ENCODE peak calls at places on chromosomes 11 and 22, in four cellular contexts. M is right atrium auricular region, Y is stomach, G is BJ. A is an unnamed sample.

GRCh38 chr11:125953401-125953935 is 7.6 kb downstream of the VSIG10L2 start:
- DNase-seq in M (no peak), Y (no peak), G (no peak), A (no peak)

GRCh38 chr11:60318726-60319125 is 8.3 kb upstream of the MS4A6E start:
- DNase-seq in M (no peak), Y (no peak), G (no peak), A (no peak)

GRCh38 chr11:80990885-80991284 is 1550.1 kb upstream of the TENM4 start:
- DNase-seq in M (no peak), Y (no peak), G (no peak), A (no peak)

GRCh38 chr11:34897171-34897870 is 18.9 kb downstream of the APIP start:
- DNase-seq in M (no peak), Y (no peak), G (no peak), A (no peak)

GRCh38 chr11:62665630-62666258 is 632 bp downstream of the CSKMT start:
- DNase-seq in M (peak), Y (peak), G (no peak), A (no peak)

GRCh38 chr11:3109434-3109833 is 52.2 kb upstream of the CARS1 start:
- DNase-seq in M (no peak), Y (no peak), G (no peak), A (no peak)

GRCh38 chr11:103091024-103091423 is 936 bp downstream of the DCUN1D5 start:
- DNase-seq in M (no peak), Y (no peak), G (no peak), A (no peak)

GRCh38 chr11:32704261-32704660 is 90.2 kb downstream of the CCDC73 start:
- DNase-seq in M (no peak), Y (no peak), G (no peak), A (no peak)

GRCh38 chr11:22189660-22190059 is 3.2 kb upstream of the ANO5 start:
- DNase-seq in M (no peak), Y (no peak), G (no peak), A (no peak)

GRCh38 chr22:45094081-45094720 is 69.5 kb upstream of the NUP50 start:
- DNase-seq in M (no peak), Y (no peak), G (no peak), A (no peak)

GRCh38 chr11:14698771-14699170 is 55.2 kb downstream of the PDE3B start:
- DNase-seq in M (no peak), Y (no peak), G (no peak), A (no peak)

GRCh38 chr11:2825886-2826678 is 59.5 kb downstream of the CDKN1C start:
- DNase-seq in M (peak), Y (no peak), G (peak), A (peak)

GRCh38 chr11:12175694-12176241 is 65.4 kb downstream of the MICAL2 start:
- DNase-seq in M (no peak), Y (no peak), G (peak), A (peak)

GRCh38 chr11:57320067-57320718 is 4.6 kb downstream of the TNKS1BP1 start:
- DNase-seq in M (no peak), Y (no peak), G (no peak), A (no peak)

GRCh38 chr11:58629857-58630256 is 7.4 kb downstream of the CNTF start:
- DNase-seq in M (no peak), Y (no peak), G (no peak), A (no peak)

GRCh38 chr11:86715611-86716010 is 43.2 kb upstream of the ME3 start:
- DNase-seq in M (no peak), Y (no peak), G (no peak), A (no peak)

GRCh38 chr11:72140661-72141060 is 5.1 kb downstream of the FOLR3 start:
- DNase-seq in M (no peak), Y (no peak), G (no peak), A (no peak)

GRCh38 chr11:48167380-48167779 is 49.2 kb upstream of the OR4B1 start:
- DNase-seq in M (no peak), Y (no peak), G (no peak), A (no peak)

GRCh38 chr11:67024966-67025365 is 2.0 kb downstream of the SYT12 start:
- DNase-seq in M (no peak), Y (no peak), G (no peak), A (no peak)

GRCh38 chr11:100525635-100526034 is 161.5 kb upstream of the ARHGAP42 start:
- DNase-seq in M (no peak), Y (no peak), G (no peak), A (no peak)

GRCh38 chr11:35139883-35140282 is 912 bp downstream of the CD44 start:
- DNase-seq in M (no peak), Y (no peak), G (no peak), A (no peak)

GRCh38 chr11:3434976-3435375 is 56.0 kb upstream of the ZNF195 start:
- DNase-seq in M (no peak), Y (no peak), G (no peak), A (no peak)

GRCh38 chr22:45910928-45911467 is 66.0 kb downstream of the WNT7B start:
- DNase-seq in M (no peak), Y (no peak), G (no peak), A (no peak)

GRCh38 chr11:36672815-36673450 is 74.9 kb upstream of the RAG2 start:
- DNase-seq in M (no peak), Y (no peak), G (no peak), A (peak)

GRCh38 chr11:17371614-17372013 is 16.8 kb downstream of the KCNJ11 start:
- DNase-seq in M (no peak), Y (no peak), G (no peak), A (no peak)

GRCh38 chr22:43481528-43482309 is 69.9 kb downstream of the MPPED1 start:
- DNase-seq in M (no peak), Y (peak), G (no peak), A (no peak)
- TF ChIP-seq CTCF in M (no peak), Y (peak), G (no peak), A (no peak)

DNA sequence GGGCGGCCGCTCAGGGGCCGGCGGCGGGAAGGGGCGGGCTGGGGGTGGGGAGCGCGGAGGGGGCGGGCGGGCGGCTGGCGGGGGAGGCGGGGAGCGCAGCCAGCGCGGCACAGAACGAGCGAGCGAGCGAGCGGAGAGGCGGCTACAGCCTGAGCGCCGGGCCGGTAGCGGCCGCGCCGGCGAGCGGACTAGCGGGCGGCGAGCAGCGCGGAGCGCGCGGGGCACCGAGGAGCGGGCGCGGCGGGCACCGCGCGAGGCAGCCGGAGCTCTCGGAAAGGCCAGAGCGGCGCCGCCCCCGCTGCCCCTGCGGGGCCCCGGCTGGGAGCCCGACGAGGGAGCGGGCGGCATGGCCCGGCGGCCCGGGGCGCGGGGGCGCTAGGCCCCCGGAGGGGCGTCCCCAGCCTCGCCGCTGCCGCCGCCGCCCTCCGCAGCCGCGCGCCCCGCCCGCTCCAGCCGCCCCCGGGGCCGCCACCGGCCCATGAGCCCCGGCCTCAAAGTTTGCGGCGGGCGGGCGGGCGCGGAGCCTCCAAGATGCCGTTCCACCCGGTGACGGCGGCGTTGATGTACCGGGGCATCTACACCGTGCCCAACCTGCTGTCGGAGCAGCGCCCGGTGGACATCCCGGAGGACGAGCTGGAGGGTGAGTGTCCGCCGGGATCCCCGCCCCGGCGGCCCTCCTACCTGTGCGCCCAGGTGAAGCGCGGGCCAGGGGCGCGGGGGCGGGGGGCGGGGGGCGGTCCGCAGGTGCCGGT is at the start of gene CABP7:
- DNase-seq in M (no peak), Y (no peak), G (no peak), A (no peak)
- H3K4me3 ChIP-seq in M (no peak), Y (peak), G (no peak), A (no peak)

GRCh38 chr11:129331871-129332274 is 43.8 kb upstream of the BARX2 start:
- DNase-seq in M (peak), Y (peak), G (no peak), A (peak)

GRCh38 chr11:129331217-129331616 is 44.4 kb upstream of the BARX2 start:
- DNase-seq in M (no peak), Y (peak), G (no peak), A (no peak)

DNA sequence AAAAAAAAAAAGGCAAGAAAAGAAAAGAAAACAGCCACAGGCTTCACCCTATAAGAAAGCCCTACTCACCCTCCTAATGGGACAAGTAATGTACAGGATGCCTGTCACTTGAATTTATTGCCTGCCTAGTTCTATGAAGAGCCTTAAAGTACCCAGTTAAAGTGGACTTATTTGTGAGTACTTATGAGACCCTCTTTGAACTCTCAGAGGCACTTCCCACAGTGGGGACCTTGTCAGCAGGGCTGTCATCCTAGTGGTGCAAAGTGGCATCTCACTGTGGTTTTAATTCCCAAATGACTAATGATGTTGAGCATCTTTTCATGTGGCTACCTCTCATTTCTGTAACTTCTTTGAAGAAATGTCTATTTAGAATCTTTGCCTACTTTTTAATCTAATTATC is 41.8 kb upstream of the BARX2 start:
- DNase-seq in M (no peak), Y (no peak), G (no peak), A (no peak)
- TF ChIP-seq CTCF in M (no peak), Y (no peak), G (peak), A (peak)

GRCh38 chr11:63802637-63803414 is 10.4 kb upstream of the SPINDOC start:
- DNase-seq in M (no peak), Y (no peak), G (no peak), A (no peak)
- H3K4me3 ChIP-seq in M (no peak), Y (no peak), G (no peak), A (no peak)

GRCh38 chr11:64804346-64805210 is 1.6 kb upstream of the MAP4K2 start:
- DNase-seq in M (no peak), Y (no peak), G (no peak), A (no peak)
- TF ChIP-seq CTCF in M (no peak), Y (no peak), G (no peak), A (no peak)

GRCh38 chr11:115222218-115222862 is 281.9 kb downstream of the CADM1 start:
- DNase-seq in M (no peak), Y (no peak), G (peak), A (peak)

GRCh38 chr11:115220423-115220822 is 283.8 kb downstream of the CADM1 start:
- DNase-seq in M (no peak), Y (no peak), G (no peak), A (no peak)

GRCh38 chr11:115221461-115222069 is 282.6 kb downstream of the CADM1 start:
- DNase-seq in M (no peak), Y (no peak), G (no peak), A (no peak)

GRCh38 chr11:115219378-115219777 is 284.8 kb downstream of the CADM1 start:
- DNase-seq in M (no peak), Y (no peak), G (no peak), A (no peak)

DNA sequence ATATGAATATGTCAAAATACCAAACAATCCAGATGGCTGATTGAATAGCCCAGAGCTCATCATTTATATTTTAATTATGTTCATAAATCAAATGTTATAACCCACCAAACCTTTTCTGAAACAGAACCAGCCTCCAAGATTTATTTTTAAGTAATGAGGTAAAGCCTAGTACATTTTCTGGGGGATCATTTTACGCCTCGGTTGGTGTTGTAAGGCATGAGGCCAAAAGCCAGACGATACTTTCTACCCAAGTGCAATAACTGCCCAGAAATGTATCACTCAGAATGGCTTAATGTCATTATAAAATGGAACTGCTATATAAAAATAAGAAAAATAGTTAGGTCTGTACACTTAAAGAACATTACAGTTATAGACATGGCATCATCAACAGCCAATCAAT is 283.3 kb downstream of the CADM1 start:
- DNase-seq in M (no peak), Y (no peak), G (no peak), A (no peak)
- H3K4me3 ChIP-seq in M (no peak), Y (no peak), G (no peak), A (no peak)

GRCh38 chr22:47171441-47172221 is 409.2 kb downstream of the TBC1D22A start:
- DNase-seq in M (no peak), Y (no peak), G (no peak), A (no peak)

GRCh38 chr22:47167056-47167455 is 404.6 kb downstream of the TBC1D22A start:
- DNase-seq in M (no peak), Y (no peak), G (no peak), A (no peak)

GRCh38 chr22:47168441-47168840 is 406.0 kb downstream of the TBC1D22A start:
- DNase-seq in M (no peak), Y (peak), G (no peak), A (no peak)

GRCh38 chr22:47169801-47170140 is 407.3 kb downstream of the TBC1D22A start:
- DNase-seq in M (no peak), Y (peak), G (no peak), A (no peak)

DNA sequence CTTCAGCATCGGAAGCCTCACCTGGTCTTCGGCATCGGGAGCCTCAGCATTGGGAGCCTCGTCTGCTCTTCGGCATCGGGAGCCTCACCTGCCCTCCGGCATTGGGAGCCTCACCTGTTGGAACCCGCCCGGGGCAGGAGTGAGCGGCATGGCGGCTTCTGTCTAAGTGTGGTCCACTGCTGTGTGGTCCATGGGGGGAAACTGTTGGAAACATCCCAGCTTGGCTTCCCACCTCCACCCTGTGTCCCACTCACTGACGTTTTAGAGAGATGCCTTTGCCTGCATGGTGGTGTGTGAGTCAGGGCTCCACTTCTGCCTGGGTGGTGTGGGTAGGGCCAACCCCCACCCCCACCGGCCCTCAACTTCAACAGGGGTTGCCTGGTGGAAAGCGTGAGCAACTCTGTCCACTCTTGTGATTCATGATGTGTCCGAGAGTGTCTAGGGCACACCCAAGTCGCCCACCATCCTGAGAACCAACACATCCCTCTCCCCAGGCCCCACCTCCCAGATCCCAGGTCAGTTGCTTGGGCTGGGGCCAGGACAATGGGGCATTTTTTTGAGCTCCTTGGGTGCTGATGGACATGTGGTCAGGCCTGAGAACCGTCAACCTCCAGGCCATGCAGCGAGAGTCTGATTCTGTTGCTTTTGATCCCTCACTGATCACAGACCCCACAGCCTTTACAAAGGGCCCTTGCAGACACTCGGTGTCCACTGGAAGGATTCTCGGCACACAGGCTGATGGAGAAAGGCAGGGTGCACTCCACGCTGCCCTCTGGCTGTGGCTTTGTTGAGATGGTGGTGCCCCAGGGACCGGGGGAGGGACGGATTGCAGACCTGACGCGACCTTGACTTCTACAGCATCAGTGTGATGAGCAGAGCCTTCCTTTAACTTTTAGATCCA is 406.7 kb downstream of the TBC1D22A start:
- DNase-seq in M (no peak), Y (peak), G (no peak), A (no peak)
- TF ChIP-seq CTCF in M (no peak), Y (no peak), G (peak), A (peak)

GRCh38 chr11:472272-472671 is 22.2 kb downstream of the PTDSS2 start:
- DNase-seq in M (no peak), Y (no peak), G (no peak), A (no peak)

GRCh38 chr11:471468-472145 is 21.5 kb downstream of the PTDSS2 start:
- DNase-seq in M (no peak), Y (no peak), G (no peak), A (no peak)

GRCh38 chr11:473975-474785 is 24.1 kb downstream of the PTDSS2 start:
- DNase-seq in M (no peak), Y (no peak), G (no peak), A (no peak)

GRCh38 chr11:473415-473814 is 23.3 kb downstream of the PTDSS2 start:
- DNase-seq in M (no peak), Y (no peak), G (no peak), A (no peak)

GRCh38 chr11:472816-473215 is 22.7 kb downstream of the PTDSS2 start:
- DNase-seq in M (no peak), Y (no peak), G (no peak), A (no peak)
- H3K4me3 ChIP-seq in M (no peak), Y (no peak), G (no peak), A (no peak)

A was measured in HFF-Myc.